ENCODE peak calls at places on chromosome 17, in seven cellular contexts. One of them, this sample, is unnamed.

GRCh38 chr17:73340093-73340596 is 28.3 kb upstream of the CDC42EP4 start:
- DNase-seq in AG09309: peak
- DNase-seq in BJ: peak
- DNase-seq in AG04450: peak
- DNase-seq in NCI-H1092: no peak
- DNase-seq in tibial artery: peak
- DNase-seq in nephron progenitor cell: no peak
- DNase-seq in this sample: peak

GRCh38 chr17:12979826-12980500 is 37.9 kb downstream of the ELAC2 start:
- DNase-seq in tibial artery: no peak
- DNase-seq in NCI-H1092: no peak
- DNase-seq in BJ: no peak
- DNase-seq in nephron progenitor cell: no peak
- DNase-seq in AG04450: no peak
- DNase-seq in AG09309: no peak
- DNase-seq in this sample: no peak

GRCh38 chr17:83148317-83149044 is 69.1 kb downstream of the METRNL start:
- DNase-seq in NCI-H1092: no peak
- DNase-seq in BJ: no peak
- DNase-seq in AG04450: no peak
- DNase-seq in tibial artery: peak
- DNase-seq in nephron progenitor cell: no peak
- DNase-seq in AG09309: no peak
- DNase-seq in this sample: no peak

GRCh38 chr17:82031885-82032627 is 578 bp downstream of the RAC3 start:
- DNase-seq in BJ: no peak
- DNase-seq in tibial artery: no peak
- DNase-seq in NCI-H1092: no peak
- DNase-seq in AG09309: no peak
- DNase-seq in AG04450: no peak
- DNase-seq in nephron progenitor cell: no peak
- DNase-seq in this sample: no peak

GRCh38 chr17:46179375-46179999 is 13.7 kb downstream of the KANSL1 start:
- DNase-seq in BJ: no peak
- DNase-seq in NCI-H1092: no peak
- DNase-seq in nephron progenitor cell: no peak
- DNase-seq in AG09309: no peak
- DNase-seq in AG04450: no peak
- DNase-seq in tibial artery: no peak
- DNase-seq in this sample: no peak

GRCh38 chr17:40109471-40109824 is 9.1 kb upstream of the NR1D1 start:
- DNase-seq in NCI-H1092: no peak
- DNase-seq in AG09309: no peak
- DNase-seq in nephron progenitor cell: no peak
- DNase-seq in BJ: no peak
- DNase-seq in AG04450: no peak
- DNase-seq in tibial artery: peak
- DNase-seq in this sample: no peak

GRCh38 chr17:3982113-3982512 is 17.9 kb upstream of the ATP2A3 start:
- DNase-seq in nephron progenitor cell: no peak
- DNase-seq in AG04450: no peak
- DNase-seq in NCI-H1092: no peak
- DNase-seq in AG09309: no peak
- DNase-seq in BJ: no peak
- DNase-seq in tibial artery: no peak
- DNase-seq in this sample: no peak

GRCh38 chr17:61425682-61426481 is 26.2 kb downstream of the TBX2 start:
- DNase-seq in tibial artery: no peak
- DNase-seq in BJ: no peak
- DNase-seq in nephron progenitor cell: no peak
- DNase-seq in AG04450: no peak
- DNase-seq in AG09309: no peak
- DNase-seq in NCI-H1092: no peak
- DNase-seq in this sample: no peak

GRCh38 chr17:65142247-65142646 is 5.1 kb downstream of the RGS9 start:
- DNase-seq in nephron progenitor cell: no peak
- DNase-seq in BJ: no peak
- DNase-seq in tibial artery: no peak
- DNase-seq in AG04450: no peak
- DNase-seq in AG09309: no peak
- DNase-seq in NCI-H1092: no peak
- DNase-seq in this sample: no peak

GRCh38 chr17:47621293-47622178 is 28.2 kb upstream of the KPNB1 start:
- DNase-seq in AG09309: peak
- DNase-seq in nephron progenitor cell: peak
- DNase-seq in tibial artery: peak
- DNase-seq in NCI-H1092: no peak
- DNase-seq in BJ: peak
- DNase-seq in AG04450: peak
- DNase-seq in this sample: peak

GRCh38 chr17:27532269-27533067 is 76.2 kb downstream of the KSR1 start:
- DNase-seq in nephron progenitor cell: no peak
- DNase-seq in NCI-H1092: no peak
- DNase-seq in AG09309: no peak
- DNase-seq in BJ: no peak
- DNase-seq in AG04450: peak
- DNase-seq in tibial artery: no peak
- DNase-seq in this sample: no peak

GRCh38 chr17:13476722-13477121 is 125.0 kb downstream of the HS3ST3A1 start:
- DNase-seq in AG09309: peak
- DNase-seq in NCI-H1092: no peak
- DNase-seq in tibial artery: no peak
- DNase-seq in AG04450: no peak
- DNase-seq in nephron progenitor cell: no peak
- DNase-seq in BJ: no peak
- DNase-seq in this sample: no peak

GRCh38 chr17:37650419-37651003 is 7.3 kb upstream of the DDX52 start:
- DNase-seq in NCI-H1092: no peak
- DNase-seq in AG04450: no peak
- DNase-seq in AG09309: no peak
- DNase-seq in BJ: peak
- DNase-seq in nephron progenitor cell: peak
- DNase-seq in tibial artery: no peak
- DNase-seq in this sample: no peak

GRCh38 chr17:1188812-1189211 is 9.0 kb upstream of the ABR start:
- DNase-seq in AG04450: no peak
- DNase-seq in tibial artery: peak
- DNase-seq in BJ: no peak
- DNase-seq in nephron progenitor cell: no peak
- DNase-seq in AG09309: peak
- DNase-seq in NCI-H1092: no peak
- DNase-seq in this sample: no peak

GRCh38 chr17:34858941-34859562 is 102.2 kb downstream of the CCT6B start:
- DNase-seq in nephron progenitor cell: no peak
- DNase-seq in BJ: no peak
- DNase-seq in AG04450: no peak
- DNase-seq in tibial artery: no peak
- DNase-seq in NCI-H1092: no peak
- DNase-seq in AG09309: no peak
- DNase-seq in this sample: no peak

GRCh38 chr17:31394544-31394943 is 3.1 kb downstream of the RAB11FIP4 start:
- DNase-seq in BJ: peak
- DNase-seq in nephron progenitor cell: peak
- DNase-seq in tibial artery: peak
- DNase-seq in AG09309: peak
- DNase-seq in AG04450: peak
- DNase-seq in NCI-H1092: no peak
- DNase-seq in this sample: no peak

GRCh38 chr17:62860962-62861873 is 53.1 kb upstream of the MARCHF10 start:
- DNase-seq in tibial artery: no peak
- DNase-seq in BJ: no peak
- DNase-seq in NCI-H1092: no peak
- DNase-seq in nephron progenitor cell: no peak
- DNase-seq in AG04450: no peak
- DNase-seq in AG09309: no peak
- DNase-seq in this sample: no peak

GRCh38 chr17:3924421-3925350 is 8.4 kb upstream of the P2RX1 start:
- DNase-seq in tibial artery: no peak
- DNase-seq in AG09309: no peak
- DNase-seq in nephron progenitor cell: peak
- DNase-seq in NCI-H1092: no peak
- DNase-seq in AG04450: no peak
- DNase-seq in BJ: no peak
- DNase-seq in this sample: no peak

GRCh38 chr17:70820276-70820675 is 650.9 kb downstream of the KCNJ2 start:
- DNase-seq in AG04450: no peak
- DNase-seq in tibial artery: no peak
- DNase-seq in BJ: no peak
- DNase-seq in NCI-H1092: no peak
- DNase-seq in AG09309: no peak
- DNase-seq in nephron progenitor cell: no peak
- DNase-seq in this sample: no peak

GRCh38 chr17:16551878-16552636 is 16.9 kb downstream of the ZNF287 start:
- DNase-seq in AG04450: no peak
- DNase-seq in NCI-H1092: no peak
- DNase-seq in AG09309: no peak
- DNase-seq in tibial artery: no peak
- DNase-seq in nephron progenitor cell: no peak
- DNase-seq in BJ: no peak
- DNase-seq in this sample: no peak

GRCh38 chr17:78355045-78355641 is 4.7 kb downstream of the SOCS3 start:
- DNase-seq in nephron progenitor cell: no peak
- DNase-seq in AG04450: no peak
- DNase-seq in BJ: no peak
- DNase-seq in tibial artery: no peak
- DNase-seq in NCI-H1092: no peak
- DNase-seq in AG09309: no peak
- DNase-seq in this sample: no peak

GRCh38 chr17:77509599-77509998 is 368.8 kb downstream of the SEC14L1 start:
- DNase-seq in nephron progenitor cell: no peak
- DNase-seq in AG04450: no peak
- DNase-seq in NCI-H1092: no peak
- DNase-seq in tibial artery: no peak
- DNase-seq in AG09309: no peak
- DNase-seq in BJ: no peak
- DNase-seq in this sample: no peak

GRCh38 chr17:13557077-13557476 is 44.7 kb downstream of the HS3ST3A1 start:
- DNase-seq in BJ: peak
- DNase-seq in nephron progenitor cell: no peak
- DNase-seq in AG04450: peak
- DNase-seq in AG09309: peak
- DNase-seq in tibial artery: no peak
- DNase-seq in NCI-H1092: no peak
- DNase-seq in this sample: no peak

GRCh38 chr17:330993-331701 is 21.5 kb downstream of the RPH3AL start:
- DNase-seq in AG09309: no peak
- DNase-seq in nephron progenitor cell: no peak
- DNase-seq in NCI-H1092: no peak
- DNase-seq in AG04450: no peak
- DNase-seq in tibial artery: peak
- DNase-seq in BJ: no peak
- DNase-seq in this sample: no peak

GRCh38 chr17:63039899-63040602 is 74.0 kb downstream of the TANC2 start:
- DNase-seq in BJ: no peak
- DNase-seq in NCI-H1092: no peak
- DNase-seq in AG04450: no peak
- DNase-seq in AG09309: no peak
- DNase-seq in tibial artery: no peak
- DNase-seq in nephron progenitor cell: no peak
- DNase-seq in this sample: no peak

GRCh38 chr17:50871369-50871768 is 5.2 kb upstream of the TOB1 start:
- DNase-seq in NCI-H1092: no peak
- DNase-seq in BJ: no peak
- DNase-seq in nephron progenitor cell: no peak
- DNase-seq in tibial artery: no peak
- DNase-seq in AG09309: no peak
- DNase-seq in AG04450: no peak
- DNase-seq in this sample: no peak

GRCh38 chr17:75238684-75239191 is 22.7 kb downstream of the GGA3 start:
- DNase-seq in tibial artery: no peak
- DNase-seq in AG04450: peak
- DNase-seq in BJ: no peak
- DNase-seq in NCI-H1092: peak
- DNase-seq in nephron progenitor cell: peak
- DNase-seq in AG09309: no peak
- DNase-seq in this sample: no peak

GRCh38 chr17:2363318-2363717 is 26.0 kb downstream of the SGSM2 start:
- DNase-seq in BJ: no peak
- DNase-seq in nephron progenitor cell: no peak
- DNase-seq in NCI-H1092: no peak
- DNase-seq in tibial artery: no peak
- DNase-seq in AG04450: no peak
- DNase-seq in AG09309: no peak
- DNase-seq in this sample: no peak

GRCh38 chr17:39809221-39809620 is 54.9 kb downstream of the IKZF3 start:
- DNase-seq in BJ: no peak
- DNase-seq in AG04450: no peak
- DNase-seq in tibial artery: no peak
- DNase-seq in AG09309: no peak
- DNase-seq in NCI-H1092: no peak
- DNase-seq in nephron progenitor cell: no peak
- DNase-seq in this sample: no peak

GRCh38 chr17:81420769-81421462 is 25.7 kb downstream of the BAHCC1 start:
- DNase-seq in tibial artery: peak
- DNase-seq in AG04450: no peak
- DNase-seq in nephron progenitor cell: no peak
- DNase-seq in AG09309: no peak
- DNase-seq in NCI-H1092: no peak
- DNase-seq in BJ: no peak
- DNase-seq in this sample: no peak

GRCh38 chr17:17351901-17352781 is 49.0 kb downstream of the NT5M start:
- DNase-seq in AG04450: no peak
- DNase-seq in BJ: no peak
- DNase-seq in AG09309: no peak
- DNase-seq in tibial artery: peak
- DNase-seq in nephron progenitor cell: no peak
- DNase-seq in NCI-H1092: no peak
- DNase-seq in this sample: no peak

GRCh38 chr17:70780031-70780430 is 610.7 kb downstream of the KCNJ2 start:
- DNase-seq in BJ: no peak
- DNase-seq in NCI-H1092: no peak
- DNase-seq in nephron progenitor cell: no peak
- DNase-seq in tibial artery: no peak
- DNase-seq in AG09309: no peak
- DNase-seq in AG04450: no peak
- DNase-seq in this sample: no peak

GRCh38 chr17:32485261-32485955 is 1.4 kb upstream of the CDK5R1 start:
- DNase-seq in BJ: no peak
- DNase-seq in NCI-H1092: no peak
- DNase-seq in AG04450: no peak
- DNase-seq in tibial artery: no peak
- DNase-seq in nephron progenitor cell: no peak
- DNase-seq in AG09309: no peak
- DNase-seq in this sample: no peak

GRCh38 chr17:69093279-69093789 is 32.6 kb upstream of the ABCA9 start:
- DNase-seq in AG04450: no peak
- DNase-seq in AG09309: no peak
- DNase-seq in NCI-H1092: no peak
- DNase-seq in BJ: no peak
- DNase-seq in nephron progenitor cell: no peak
- DNase-seq in tibial artery: no peak
- DNase-seq in this sample: no peak

GRCh38 chr17:80694992-80695912 is 150.6 kb downstream of the RPTOR start:
- DNase-seq in AG04450: no peak
- DNase-seq in NCI-H1092: no peak
- DNase-seq in AG09309: no peak
- DNase-seq in BJ: no peak
- DNase-seq in tibial artery: no peak
- DNase-seq in nephron progenitor cell: no peak
- DNase-seq in this sample: no peak

GRCh38 chr17:28755486-28755885 is 11.7 kb downstream of the TRAF4 start:
- DNase-seq in tibial artery: no peak
- DNase-seq in AG09309: no peak
- DNase-seq in AG04450: no peak
- DNase-seq in BJ: no peak
- DNase-seq in nephron progenitor cell: no peak
- DNase-seq in NCI-H1092: no peak
- DNase-seq in this sample: no peak

GRCh38 chr17:35605753-35606152 is 18.6 kb downstream of the AP2B1 start:
- DNase-seq in AG04450: no peak
- DNase-seq in nephron progenitor cell: no peak
- DNase-seq in NCI-H1092: no peak
- DNase-seq in tibial artery: no peak
- DNase-seq in BJ: peak
- DNase-seq in AG09309: no peak
- DNase-seq in this sample: no peak